ENCODE peak calls at places on chromosomes 1 and 21, in eight cellular contexts. S is HepG2, R is A549, H is H1, F is endothelial cell of umbilical vein, D is HCT116, A is K562, I is GM12878. E is an unnamed sample.

GRCh38 chr1:164695956-164696665 is 137.1 kb downstream of the PBX1 start:
- DNase-seq in S (no peak), R (no peak), H (no peak), F (no peak), D (no peak), A (no peak), I (no peak), E (no peak)

GRCh38 chr1:1082239-1083180 is 8.4 kb upstream of the RNF223 start:
- DNase-seq in S (no peak), R (no peak), H (no peak), F (no peak), D (no peak), A (no peak), I (no peak), E (no peak)

GRCh38 chr1:30274937-30275621 is 448.3 kb downstream of the MATN1 start:
- DNase-seq in S (no peak), R (no peak), H (peak; percentile 35), F (no peak), D (no peak), A (no peak), I (no peak), E (no peak)

GRCh38 chr1:205248793-205249601 is 21.3 kb downstream of the TMCC2 start:
- DNase-seq in S (no peak), R (no peak), H (no peak), F (peak; percentile 69), D (no peak), A (peak; percentile 82), I (no peak), E (no peak)

GRCh38 chr1:220511183-220511582 is 16.8 kb upstream of the MARK1 start:
- DNase-seq in S (no peak), R (no peak), H (no peak), F (no peak), D (no peak), A (no peak), I (no peak), E (no peak)

GRCh38 chr1:91569411-91570104 is 68.9 kb downstream of the CDC7 start:
- DNase-seq in S (no peak), R (peak; percentile 46), H (no peak), F (peak; percentile 82), D (peak; percentile 24), A (peak; percentile 30), I (no peak), E (peak; percentile 15)

GRCh38 chr1:157969693-157970485 is 23.6 kb upstream of the KIRREL1 start:
- DNase-seq in S (peak; percentile 13), R (peak; percentile 72), H (peak; percentile 72), F (peak; percentile 90), D (peak; percentile 41), A (peak; percentile 41), I (no peak), E (peak; percentile 42)

GRCh38 chr1:8858112-8858668 is 20.3 kb downstream of the ENO1 start:
- DNase-seq in S (peak; percentile 83), R (no peak), H (no peak), F (peak; percentile 96), D (no peak), A (peak; percentile 81), I (no peak), E (peak; percentile 91)

GRCh38 chr1:20483833-20484525 is 2.0 kb downstream of the CAMK2N1 start:
- DNase-seq in S (no peak), R (peak; percentile 43), H (peak; percentile 81), F (peak; percentile 49), D (no peak), A (no peak), I (no peak), E (no peak)

GRCh38 chr1:14301704-14302024 is 296.8 kb upstream of the KAZN start:
- DNase-seq in S (no peak), R (no peak), H (no peak), F (no peak), D (no peak), A (no peak), I (no peak), E (no peak)

GRCh38 chr1:66166746-66167145 is 367.2 kb upstream of the SGIP1 start:
- DNase-seq in S (no peak), R (no peak), H (no peak), F (no peak), D (no peak), A (no peak), I (no peak), E (no peak)

GRCh38 chr21:29546071-29546470 is 247.3 kb downstream of the BACH1 start:
- DNase-seq in S (no peak), R (no peak), H (no peak), F (no peak), D (no peak), A (no peak), I (no peak), E (no peak)

GRCh38 chr1:247115545-247115944 is 11.4 kb upstream of the ZNF669 start:
- DNase-seq in S (no peak), R (no peak), H (no peak), F (no peak), D (no peak), A (no peak), I (no peak), E (no peak)

GRCh38 chr21:35172231-35172630 is 123.1 kb upstream of the RUNX1 start:
- DNase-seq in S (no peak), R (no peak), H (no peak), F (no peak), D (no peak), A (no peak), I (no peak), E (peak; percentile 7)

GRCh38 chr1:58784758-58785423 is 1.0 kb upstream of the JUN start:
- DNase-seq in S (peak; percentile 66), R (peak; percentile 84), H (peak; percentile 72), F (peak; percentile 91), D (peak; percentile 57), A (peak; percentile 79), I (no peak), E (peak; percentile 76)

GRCh38 chr1:181936269-181936668 is 125.2 kb downstream of the ZNF648 start:
- DNase-seq in S (no peak), R (no peak), H (no peak), F (no peak), D (no peak), A (no peak), I (no peak), E (no peak)

GRCh38 chr1:22747021-22747734 is 36.5 kb downstream of the EPHB2 start:
- DNase-seq in S (no peak), R (peak; percentile 83), H (no peak), F (peak; percentile 84), D (no peak), A (no peak), I (no peak), E (no peak)

GRCh38 chr1:206568256-206568655 is 44.0 kb downstream of the EIF2D start:
- DNase-seq in S (no peak), R (no peak), H (no peak), F (no peak), D (no peak), A (no peak), I (no peak), E (peak; percentile 86)

GRCh38 chr1:81111818-81112217 is 688.9 kb upstream of the ADGRL2 start:
- DNase-seq in S (no peak), R (no peak), H (no peak), F (peak; percentile 44), D (no peak), A (no peak), I (no peak), E (no peak)

GRCh38 chr1:203508463-203508862 is 14.5 kb downstream of the OPTC start:
- DNase-seq in S (peak; percentile 51), R (no peak), H (no peak), F (no peak), D (no peak), A (no peak), I (no peak), E (no peak)

GRCh38 chr1:97502360-97502759 is 418.5 kb downstream of the DPYD start:
- DNase-seq in S (peak; percentile 0), R (no peak), H (no peak), F (no peak), D (no peak), A (no peak), I (no peak), E (no peak)

GRCh38 chr1:246306415-246307037 is 200.6 kb downstream of the SMYD3 start:
- DNase-seq in S (peak; percentile 8), R (peak; percentile 83), H (no peak), F (no peak), D (no peak), A (peak; percentile 91), I (no peak), E (peak; percentile 66)

GRCh38 chr1:110035236-110035752 is 870 bp downstream of the STRIP1 start:
- DNase-seq in S (no peak), R (no peak), H (no peak), F (no peak), D (no peak), A (no peak), I (no peak), E (no peak)
- TF ChIP-seq MAX in S (no peak), R (no peak), H (peak; percentile 59), F (no peak), D (no peak), A (peak; percentile 81), I (no peak), E (no peak)

DNA sequence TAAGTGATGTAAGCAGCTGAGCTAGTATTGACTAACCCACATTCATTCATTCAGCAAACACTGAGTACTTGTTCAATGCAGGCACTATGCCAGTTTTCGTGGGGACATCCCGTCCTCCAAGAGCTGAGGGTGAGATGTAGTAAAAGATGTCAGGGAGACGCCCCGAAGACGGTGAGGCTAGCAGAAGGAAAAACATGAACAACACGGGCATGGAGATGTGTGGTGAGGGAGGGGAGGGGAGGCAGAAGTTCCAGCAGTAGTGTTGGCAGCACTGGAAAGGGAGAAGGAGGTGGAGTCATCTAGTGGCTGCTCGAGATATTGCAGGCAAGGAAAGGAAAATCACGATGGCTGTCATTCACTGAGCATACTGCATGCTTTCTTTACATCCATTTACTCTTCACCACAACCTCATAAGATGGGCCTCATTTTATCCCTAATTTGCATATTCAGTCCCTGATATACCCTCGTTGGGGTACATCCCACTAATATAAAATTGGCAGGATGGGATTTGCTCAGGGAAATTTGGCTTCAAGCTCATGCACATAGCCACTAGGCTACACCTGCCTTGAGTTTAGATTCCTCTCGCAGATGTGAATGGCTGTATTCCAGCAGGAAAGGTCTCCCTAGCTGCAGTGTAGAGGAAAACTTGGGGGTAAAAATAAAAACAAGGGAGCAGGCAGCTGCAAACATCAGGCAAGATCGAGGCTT is 14.5 kb downstream of the PDZK1IP1 start:
- DNase-seq in S (peak; percentile 64), R (peak; percentile 59), H (peak; percentile 81), F (peak; percentile 69), D (peak; percentile 56), A (peak; percentile 82), I (no peak), E (peak; percentile 62)
- TF ChIP-seq CTCF in S (peak; percentile 93), R (peak; percentile 63), H (peak; percentile 81), F (peak; percentile 93), D (peak; percentile 92), A (peak; percentile 98), I (peak; percentile 98), E (peak; percentile 92)

GRCh38 chr1:183239793-183240625 is 53.9 kb downstream of the LAMC2 start:
- DNase-seq in S (no peak), R (no peak), H (no peak), F (no peak), D (no peak), A (no peak), I (no peak), E (no peak)
- TF ChIP-seq POLR2A in S (no peak), R (no peak), H (no peak), F (no peak), D (no peak), A (no peak), I (no peak), E (no peak)

DNA sequence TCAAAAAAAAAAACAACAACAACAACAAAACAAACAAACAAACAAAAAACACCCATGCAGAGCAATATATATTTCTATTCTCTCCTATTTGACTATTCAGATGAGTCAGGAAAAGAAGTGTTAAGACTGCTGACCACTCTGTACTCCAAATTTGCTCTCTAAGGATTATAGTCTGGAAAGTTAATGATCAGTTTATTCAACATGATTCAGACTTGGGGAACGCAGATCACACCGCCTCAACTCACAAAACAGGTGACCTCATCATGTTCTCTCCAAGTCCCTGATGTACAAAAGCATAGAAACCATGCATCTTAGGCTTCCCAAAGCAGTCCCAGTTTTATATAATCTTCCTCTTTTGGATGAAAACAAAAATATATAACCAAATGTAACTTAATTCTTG is 51.9 kb upstream of the PRRC2C start:
- DNase-seq in S (no peak), R (peak; percentile 75), H (no peak), F (no peak), D (no peak), A (no peak), I (no peak), E (no peak)
- TF ChIP-seq MAX in S (no peak), R (no peak), H (no peak), F (no peak), D (no peak), A (no peak), I (no peak), E (no peak)

E was measured in NB4.